ENCODE peak calls at places on chromosomes 5 and 9, in five cellular contexts. Q, N, D, L and P are unnamed samples.

GRCh38 chr5:134267366-134268018 is 41.6 kb upstream of the PPP2CA start:
- DNase-seq in L (no peak), D (no peak), N (no peak), Q (peak), P (no peak)

GRCh38 chr5:132455614-132456115 is 34.9 kb downstream of the IRF1 start:
- DNase-seq in Q (no peak), D (no peak), L (no peak), N (no peak), P (no peak)

GRCh38 chr5:96226941-96227552 is 206.0 kb downstream of the PCSK1 start:
- DNase-seq in L (no peak), N (no peak), D (peak), Q (peak), P (no peak)

GRCh38 chr9:21533597-21533996 is 51.5 kb upstream of the IFNE start:
- DNase-seq in Q (no peak), N (no peak), L (no peak), D (no peak), P (no peak)

GRCh38 chr9:69513291-69513690 is 158.9 kb downstream of the APBA1 start:
- DNase-seq in D (peak), N (no peak), L (no peak), Q (no peak), P (no peak)

GRCh38 chr5:176190886-176191755 is 47.1 kb upstream of the SIMC1 start:
- DNase-seq in D (no peak), Q (no peak), N (no peak), L (no peak), P (no peak)

GRCh38 chr9:128634111-128634510 is 22.5 kb downstream of the DYNC2I2 start:
- DNase-seq in D (no peak), N (no peak), L (no peak), Q (no peak), P (no peak)

GRCh38 chr5:37208883-37209808 is 40.0 kb downstream of the CPLANE1 start:
- DNase-seq in L (no peak), Q (peak), D (no peak), N (peak), P (no peak)

GRCh38 chr5:115977988-115978387 is 15.7 kb downstream of the LVRN start:
- DNase-seq in L (no peak), N (no peak), Q (peak), D (no peak), P (no peak)

GRCh38 chr9:121765021-121765950 is 113.9 kb downstream of the DAB2IP start:
- DNase-seq in L (no peak), N (no peak), D (no peak), Q (peak), P (no peak)

GRCh38 chr5:74638776-74639537 is 1.6 kb downstream of the ENC1 start:
- DNase-seq in D (no peak), L (no peak), N (no peak), Q (peak), P (no peak)

GRCh38 chr5:140480310-140481014 is 67.0 kb upstream of the EIF4EBP3 start:
- DNase-seq in L (no peak), Q (peak), D (no peak), N (no peak), P (no peak)

GRCh38 chr9:91120200-91120599 is 241.5 kb downstream of the AUH start:
- DNase-seq in L (no peak), Q (no peak), N (no peak), D (no peak), P (no peak)

GRCh38 chr5:31232273-31232888 is 38.9 kb downstream of the CDH6 start:
- DNase-seq in Q (peak), L (peak), N (no peak), D (peak), P (peak)

GRCh38 chr5:172744106-172745104 is 26.6 kb downstream of the DUSP1 start:
- DNase-seq in N (no peak), L (peak), D (no peak), Q (no peak), P (no peak)

GRCh38 chr5:138240690-138241385 is 27.7 kb upstream of the CDC23 start:
- DNase-seq in D (no peak), N (no peak), L (no peak), Q (no peak), P (no peak)

GRCh38 chr5:9852686-9853085 is 222.5 kb upstream of the TAS2R1 start:
- DNase-seq in D (no peak), L (no peak), N (no peak), Q (peak), P (no peak)

GRCh38 chr5:73812962-73813588 is 187.1 kb downstream of the ARHGEF28 start:
- DNase-seq in N (no peak), Q (no peak), D (no peak), L (no peak), P (no peak)

GRCh38 chr5:143649869-143650268 is 162.1 kb upstream of the HMHB1 start:
- DNase-seq in D (no peak), N (no peak), Q (no peak), L (no peak), P (no peak)

GRCh38 chr9:91905958-91906585 is 44.0 kb downstream of the ROR2 start:
- DNase-seq in D (no peak), N (no peak), Q (no peak), L (no peak), P (no peak)

GRCh38 chr9:7433508-7434292 is 365.9 kb downstream of the DMAC1 start:
- DNase-seq in D (no peak), N (no peak), L (no peak), Q (no peak), P (no peak)

GRCh38 chr5:125232779-125233230 is 486.4 kb upstream of the ZNF608 start:
- DNase-seq in Q (peak), L (no peak), N (no peak), D (no peak), P (no peak)

GRCh38 chr9:4489562-4489918 is 728 bp upstream of the SLC1A1 start:
- DNase-seq in Q (peak), D (peak), L (no peak), N (no peak), P (no peak)

GRCh38 chr9:82489579-82489915 is 501.0 kb downstream of the SPATA31D1 start:
- DNase-seq in Q (peak), L (no peak), D (no peak), N (no peak), P (no peak)

GRCh38 chr5:125349432-125349831 is 603.0 kb upstream of the ZNF608 start:
- DNase-seq in L (no peak), D (peak), Q (peak), N (no peak), P (no peak)

GRCh38 chr5:6496207-6496584 is 47.5 kb downstream of the UBE2QL1 start:
- DNase-seq in N (no peak), L (no peak), Q (no peak), D (no peak), P (no peak)

GRCh38 chr5:129172561-129172960 is 78.0 kb downstream of the ISOC1 start:
- DNase-seq in L (no peak), D (peak), N (no peak), Q (peak), P (no peak)

GRCh38 chr5:76305264-76305663 is 97.8 kb upstream of the IQGAP2 start:
- DNase-seq in N (no peak), D (no peak), Q (no peak), L (no peak), P (no peak)

GRCh38 chr9:129746092-129746760 is 6.6 kb downstream of the PTGES start:
- DNase-seq in D (no peak), N (no peak), Q (peak), L (no peak), P (no peak)

GRCh38 chr5:1780621-1780945 is 19.1 kb downstream of the MRPL36 start:
- DNase-seq in N (no peak), D (no peak), Q (no peak), L (no peak), P (no peak)

GRCh38 chr9:98993570-98993945 is 49.9 kb downstream of the COL15A1 start:
- DNase-seq in D (no peak), N (no peak), Q (no peak), L (no peak), P (no peak)

GRCh38 chr9:32603914-32604852 is 31.2 kb upstream of the NDUFB6 start:
- DNase-seq in N (no peak), L (no peak), D (peak), Q (peak), P (no peak)

GRCh38 chr9:96206156-96206751 is 95.7 kb downstream of the HSD17B3 start:
- DNase-seq in D (no peak), Q (no peak), N (no peak), L (no peak), P (no peak)

GRCh38 chr5:33441241-33441844 is 578 bp downstream of the TARS1 start:
- DNase-seq in D (peak), N (no peak), L (peak), Q (no peak), P (no peak)